ENCODE peak calls at places on chromosomes 3 and 15, in six cellular contexts. One of them, this sample, is unnamed.

GRCh38 chr3:102290241-102290640 is 144.6 kb upstream of the ZPLD1 start:
- DNase-seq in fibroblast of pulmonary artery: no peak
- DNase-seq in right atrium auricular region: no peak
- DNase-seq in cardiac fibroblast: no peak
- DNase-seq in epithelial cell of esophagus: no peak
- DNase-seq in spleen: no peak
- DNase-seq in this sample: no peak

GRCh38 chr3:42535981-42536784 is 33.7 kb downstream of the VIPR1 start:
- DNase-seq in spleen: peak; percentile 69
- DNase-seq in fibroblast of pulmonary artery: peak; percentile 52
- DNase-seq in right atrium auricular region: no peak
- DNase-seq in epithelial cell of esophagus: peak; percentile 63
- DNase-seq in cardiac fibroblast: peak; percentile 47
- DNase-seq in this sample: no peak

GRCh38 chr3:120144267-120144666 is 50.0 kb upstream of the GSK3B start:
- DNase-seq in cardiac fibroblast: peak; percentile 45
- DNase-seq in fibroblast of pulmonary artery: peak; percentile 48
- DNase-seq in epithelial cell of esophagus: peak; percentile 67
- DNase-seq in spleen: no peak
- DNase-seq in right atrium auricular region: no peak
- DNase-seq in this sample: no peak

GRCh38 chr3:169907476-169907875 is 3.9 kb upstream of the SAMD7 start:
- DNase-seq in epithelial cell of esophagus: peak; percentile 14
- DNase-seq in spleen: no peak
- DNase-seq in right atrium auricular region: no peak
- DNase-seq in cardiac fibroblast: no peak
- DNase-seq in fibroblast of pulmonary artery: no peak
- DNase-seq in this sample: no peak

GRCh38 chr3:149646181-149646766 is 11.6 kb downstream of the WWTR1 start:
- DNase-seq in epithelial cell of esophagus: peak; percentile 91
- DNase-seq in fibroblast of pulmonary artery: peak; percentile 49
- DNase-seq in right atrium auricular region: no peak
- DNase-seq in cardiac fibroblast: peak; percentile 79
- DNase-seq in spleen: no peak
- DNase-seq in this sample: no peak

GRCh38 chr3:194031867-194032635 is 103.9 kb upstream of the HES1 start:
- DNase-seq in fibroblast of pulmonary artery: no peak
- DNase-seq in right atrium auricular region: no peak
- DNase-seq in cardiac fibroblast: no peak
- DNase-seq in spleen: no peak
- DNase-seq in epithelial cell of esophagus: no peak
- DNase-seq in this sample: no peak

GRCh38 chr3:120162400-120162799 is 68.2 kb upstream of the GSK3B start:
- DNase-seq in cardiac fibroblast: peak; percentile 62
- DNase-seq in fibroblast of pulmonary artery: peak; percentile 44
- DNase-seq in spleen: no peak
- DNase-seq in right atrium auricular region: no peak
- DNase-seq in epithelial cell of esophagus: peak; percentile 35
- DNase-seq in this sample: no peak

GRCh38 chr3:82002993-82003642 is 241.7 kb upstream of the GBE1 start:
- DNase-seq in cardiac fibroblast: no peak
- DNase-seq in right atrium auricular region: no peak
- DNase-seq in spleen: no peak
- DNase-seq in fibroblast of pulmonary artery: no peak
- DNase-seq in epithelial cell of esophagus: no peak
- DNase-seq in this sample: no peak

GRCh38 chr15:35697549-35698299 is 151.8 kb upstream of the DPH6 start:
- DNase-seq in epithelial cell of esophagus: peak; percentile 55
- DNase-seq in fibroblast of pulmonary artery: peak; percentile 79
- DNase-seq in right atrium auricular region: no peak
- DNase-seq in spleen: no peak
- DNase-seq in cardiac fibroblast: peak; percentile 75
- DNase-seq in this sample: no peak

GRCh38 chr3:196604548-196604947 is 34.9 kb upstream of the NRROS start:
- DNase-seq in right atrium auricular region: no peak
- DNase-seq in cardiac fibroblast: no peak
- DNase-seq in spleen: peak; percentile 78
- DNase-seq in fibroblast of pulmonary artery: no peak
- DNase-seq in epithelial cell of esophagus: no peak
- DNase-seq in this sample: peak; percentile 56

GRCh38 chr3:17304969-17305368 is 420.2 kb downstream of the PLCL2 start:
- DNase-seq in right atrium auricular region: no peak
- DNase-seq in spleen: no peak
- DNase-seq in fibroblast of pulmonary artery: no peak
- DNase-seq in cardiac fibroblast: no peak
- DNase-seq in epithelial cell of esophagus: no peak
- DNase-seq in this sample: no peak

GRCh38 chr3:39065197-39065596 is 13.4 kb downstream of the WDR48 start:
- DNase-seq in fibroblast of pulmonary artery: peak; percentile 48
- DNase-seq in spleen: no peak
- DNase-seq in cardiac fibroblast: peak; percentile 54
- DNase-seq in right atrium auricular region: no peak
- DNase-seq in epithelial cell of esophagus: peak; percentile 52
- DNase-seq in this sample: no peak

GRCh38 chr3:64642327-64643151 is 45.3 kb downstream of the ADAMTS9 start:
- DNase-seq in fibroblast of pulmonary artery: no peak
- DNase-seq in epithelial cell of esophagus: no peak
- DNase-seq in cardiac fibroblast: no peak
- DNase-seq in right atrium auricular region: no peak
- DNase-seq in spleen: no peak
- DNase-seq in this sample: no peak

GRCh38 chr15:67037694-67038093 is 27.7 kb upstream of the SMAD3 start:
- DNase-seq in right atrium auricular region: no peak
- DNase-seq in fibroblast of pulmonary artery: no peak
- DNase-seq in cardiac fibroblast: no peak
- DNase-seq in epithelial cell of esophagus: no peak
- DNase-seq in spleen: no peak
- DNase-seq in this sample: no peak

GRCh38 chr3:49653636-49654035 is 20.5 kb upstream of the APEH start:
- DNase-seq in epithelial cell of esophagus: no peak
- DNase-seq in cardiac fibroblast: no peak
- DNase-seq in fibroblast of pulmonary artery: no peak
- DNase-seq in right atrium auricular region: no peak
- DNase-seq in spleen: no peak
- DNase-seq in this sample: no peak

GRCh38 chr3:73086071-73086494 is 24.6 kb downstream of the EBLN2 start:
- DNase-seq in cardiac fibroblast: peak; percentile 64
- DNase-seq in right atrium auricular region: no peak
- DNase-seq in epithelial cell of esophagus: peak; percentile 44
- DNase-seq in fibroblast of pulmonary artery: peak; percentile 62
- DNase-seq in spleen: peak; percentile 81
- DNase-seq in this sample: no peak

GRCh38 chr3:17183951-17184550 is 299.3 kb downstream of the PLCL2 start:
- DNase-seq in cardiac fibroblast: peak; percentile 69
- DNase-seq in right atrium auricular region: no peak
- DNase-seq in spleen: no peak
- DNase-seq in fibroblast of pulmonary artery: peak; percentile 59
- DNase-seq in epithelial cell of esophagus: peak; percentile 63
- DNase-seq in this sample: no peak

GRCh38 chr3:40476478-40477470 is at the start of gene ZNF619:
- DNase-seq in fibroblast of pulmonary artery: peak; percentile 81
- DNase-seq in spleen: peak; percentile 94
- DNase-seq in cardiac fibroblast: peak; percentile 80
- DNase-seq in right atrium auricular region: peak; percentile 73
- DNase-seq in epithelial cell of esophagus: peak; percentile 76
- DNase-seq in this sample: peak; percentile 87

GRCh38 chr3:143283432-143284128 is 164.0 kb downstream of the CHST2 start:
- DNase-seq in fibroblast of pulmonary artery: no peak
- DNase-seq in right atrium auricular region: no peak
- DNase-seq in spleen: no peak
- DNase-seq in cardiac fibroblast: peak; percentile 28
- DNase-seq in epithelial cell of esophagus: peak; percentile 22
- DNase-seq in this sample: no peak

DNA sequence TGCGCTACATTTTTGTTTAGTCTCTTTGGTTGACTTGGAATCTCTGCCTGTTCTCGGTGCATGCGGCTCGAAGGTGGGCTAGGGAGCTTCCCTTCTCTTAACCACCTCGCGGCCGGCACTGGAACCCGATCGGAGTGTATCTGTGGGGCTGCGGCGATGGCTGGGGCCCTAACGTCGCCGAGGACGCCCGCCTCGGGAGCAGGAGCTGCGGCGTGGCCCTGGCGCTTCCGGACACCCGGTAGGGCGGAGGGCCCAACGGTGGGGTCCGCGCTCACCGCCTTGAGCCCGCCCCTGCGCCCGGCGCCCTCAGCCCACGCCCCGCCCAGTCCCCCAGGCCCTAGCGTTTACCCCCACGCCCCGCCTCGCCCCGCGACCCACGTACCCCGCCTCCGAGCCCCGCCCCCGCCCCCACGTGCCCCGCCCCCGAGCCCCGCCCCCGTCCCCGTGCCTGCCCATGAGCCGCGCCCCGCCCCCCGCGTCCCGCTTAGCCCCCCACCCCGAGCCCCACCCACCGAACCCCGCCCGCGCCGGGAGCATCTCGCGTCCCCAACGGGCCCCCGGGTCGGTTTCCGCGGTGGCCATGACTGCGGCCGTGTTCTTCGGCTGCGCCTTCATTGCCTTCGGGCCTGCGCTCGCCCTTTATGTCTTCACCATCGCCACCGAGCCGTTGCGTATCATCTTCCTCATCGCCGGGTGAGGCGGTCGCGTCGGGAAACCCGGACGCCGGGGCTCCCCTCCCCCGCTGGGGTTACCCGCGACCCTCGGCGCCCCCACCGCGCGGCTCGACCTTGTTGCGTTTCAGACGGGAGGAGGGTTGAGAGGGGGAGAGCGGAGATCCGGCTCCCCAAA is at the start of gene APH1B:
- DNase-seq in spleen: peak; percentile 96
- DNase-seq in cardiac fibroblast: peak; percentile 56
- DNase-seq in epithelial cell of esophagus: peak; percentile 46
- DNase-seq in fibroblast of pulmonary artery: peak; percentile 62
- DNase-seq in right atrium auricular region: peak; percentile 70
- DNase-seq in this sample: peak; percentile 91
- TF ChIP-seq CTCF in spleen: no peak
- TF ChIP-seq CTCF in cardiac fibroblast: no peak
- TF ChIP-seq CTCF in epithelial cell of esophagus: no peak
- TF ChIP-seq CTCF in fibroblast of pulmonary artery: no peak
- TF ChIP-seq CTCF in right atrium auricular region: no peak
- TF ChIP-seq CTCF in this sample: peak; percentile 18

GRCh38 chr15:23823508-23823907 is 136.4 kb upstream of the NDN start:
- DNase-seq in epithelial cell of esophagus: no peak
- DNase-seq in fibroblast of pulmonary artery: no peak
- DNase-seq in spleen: no peak
- DNase-seq in cardiac fibroblast: no peak
- DNase-seq in right atrium auricular region: no peak
- DNase-seq in this sample: no peak
- TF ChIP-seq CTCF in epithelial cell of esophagus: no peak
- TF ChIP-seq CTCF in fibroblast of pulmonary artery: no peak
- TF ChIP-seq CTCF in spleen: no peak
- TF ChIP-seq CTCF in cardiac fibroblast: no peak
- TF ChIP-seq CTCF in right atrium auricular region: no peak
- TF ChIP-seq CTCF in this sample: no peak

DNA sequence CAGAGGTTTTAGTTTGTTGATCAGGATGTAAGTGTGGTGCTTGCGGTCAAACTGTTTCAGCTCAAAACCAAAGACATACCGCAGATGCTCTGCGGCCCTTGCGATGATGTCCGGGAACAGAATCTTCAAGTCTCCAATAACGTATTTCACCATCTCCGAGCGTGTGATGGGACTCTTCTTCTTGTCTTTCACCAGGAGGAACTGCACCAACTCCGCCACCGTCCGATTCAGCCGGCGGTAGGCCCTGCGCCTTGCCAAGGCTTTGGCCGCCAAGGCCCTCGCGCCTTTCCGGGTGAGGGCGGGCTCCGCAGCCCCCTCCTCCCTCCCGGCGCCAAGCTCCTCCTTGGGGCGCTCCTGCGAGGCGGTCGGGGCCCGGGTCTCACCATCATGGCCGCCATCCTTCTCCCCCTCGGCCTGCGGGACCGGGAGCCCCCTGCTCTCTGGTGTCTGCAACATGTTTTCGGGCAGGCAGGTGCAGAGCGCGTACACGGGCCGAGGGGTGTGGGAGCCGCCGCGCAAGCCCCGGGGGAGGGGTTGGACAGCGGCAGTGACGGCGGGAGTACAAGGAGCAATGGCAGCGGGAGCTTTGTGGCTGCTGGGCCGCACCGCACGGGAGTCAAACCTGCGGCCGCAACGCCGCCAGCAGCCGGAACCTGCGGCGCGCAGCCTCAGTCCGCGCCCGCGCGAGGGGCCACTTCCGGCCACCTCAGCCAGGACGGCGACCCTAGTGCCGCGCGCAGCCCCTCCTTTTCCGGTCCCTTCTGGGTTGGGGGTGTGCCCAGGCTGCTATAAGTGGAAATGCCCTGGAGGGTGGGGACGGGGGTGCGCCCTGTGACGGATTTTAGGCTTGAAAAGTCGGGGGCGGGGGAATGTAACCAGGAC is at the start of gene MAGEF1:
- DNase-seq in right atrium auricular region: peak; percentile 82
- DNase-seq in fibroblast of pulmonary artery: peak; percentile 74
- DNase-seq in spleen: peak; percentile 91
- DNase-seq in cardiac fibroblast: peak; percentile 63
- DNase-seq in epithelial cell of esophagus: peak; percentile 68
- DNase-seq in this sample: peak; percentile 89
- TF ChIP-seq CTCF in right atrium auricular region: no peak
- TF ChIP-seq CTCF in fibroblast of pulmonary artery: no peak
- TF ChIP-seq CTCF in spleen: no peak
- TF ChIP-seq CTCF in cardiac fibroblast: no peak
- TF ChIP-seq CTCF in epithelial cell of esophagus: no peak
- TF ChIP-seq CTCF in this sample: no peak

DNA sequence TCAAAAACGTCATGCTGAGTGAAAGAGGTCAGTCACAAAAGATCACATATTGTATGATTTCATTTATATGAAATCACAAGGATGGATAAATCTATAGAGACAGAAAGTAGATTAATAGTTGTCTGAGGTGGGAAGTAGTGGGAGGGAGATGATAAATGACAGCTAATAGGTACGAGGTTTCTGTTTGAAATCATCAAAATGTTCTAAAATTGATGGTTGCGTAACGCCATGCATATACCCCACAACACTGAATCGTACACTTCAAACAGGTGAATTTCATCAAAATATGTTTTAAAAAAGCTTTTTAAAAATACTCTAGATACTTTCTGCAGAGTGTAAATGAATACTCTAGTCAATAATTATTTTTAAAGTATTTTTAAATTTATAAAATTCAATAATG is 303.0 kb upstream of the STAC start:
- DNase-seq in cardiac fibroblast: no peak
- DNase-seq in spleen: no peak
- DNase-seq in epithelial cell of esophagus: no peak
- DNase-seq in fibroblast of pulmonary artery: no peak
- DNase-seq in right atrium auricular region: no peak
- DNase-seq in this sample: no peak
- TF ChIP-seq CTCF in cardiac fibroblast: no peak
- TF ChIP-seq CTCF in spleen: no peak
- TF ChIP-seq CTCF in epithelial cell of esophagus: no peak
- TF ChIP-seq CTCF in fibroblast of pulmonary artery: no peak
- TF ChIP-seq CTCF in right atrium auricular region: no peak
- TF ChIP-seq CTCF in this sample: no peak

This sample was measured in osteocyte.